ENCODE peak calls at places on chromosomes 5 and 9, in ten cellular contexts. U is Ammon's horn; N is PC-9; I is SJSA1; P is A172; S is activated naive CD4-positive, alpha-beta T cell; F is kidney glomerular epithelial cell; M is brain microvascular endothelial cell; J is GM06990; A is T47D. X is an unnamed sample.

GRCh38 chr9:87787735-87788134 is 61.8 kb downstream of the CTSL start:
- DNase-seq in U (no peak), N (no peak), I (no peak), P (peak; percentile 21), S (no peak), F (no peak), M (no peak), J (no peak), A (no peak), X (no peak)

GRCh38 chr5:95520176-95520575 is 34.6 kb downstream of the SKIC3 start:
- DNase-seq in U (peak; percentile 20), N (no peak), I (no peak), P (no peak), S (no peak), F (no peak), M (no peak), J (no peak), A (no peak), X (no peak)

GRCh38 chr5:141598389-141599360 is 20.1 kb downstream of the DIAPH1 start:
- DNase-seq in U (no peak), N (no peak), I (no peak), P (no peak), S (no peak), F (peak; percentile 37), M (no peak), J (no peak), A (no peak), X (no peak)

GRCh38 chr9:128733256-128733655 is 9.3 kb upstream of the ZDHHC12 start:
- DNase-seq in U (peak; percentile 71), N (peak; percentile 64), I (peak; percentile 46), P (peak; percentile 91), S (no peak), F (peak; percentile 65), M (peak; percentile 69), J (no peak), A (peak; percentile 94), X (peak; percentile 70)

GRCh38 chr5:56522972-56523371 is 289.8 kb upstream of the ANKRD55 start:
- DNase-seq in U (no peak), N (peak; percentile 21), I (no peak), P (peak; percentile 34), S (no peak), F (no peak), M (no peak), J (no peak), A (no peak), X (no peak)

GRCh38 chr9:98811051-98811650 is 3.7 kb downstream of the GALNT12 start:
- DNase-seq in U (no peak), N (no peak), I (no peak), P (peak; percentile 89), S (no peak), F (peak; percentile 18), M (peak; percentile 84), J (no peak), A (no peak), X (peak; percentile 80)

GRCh38 chr5:150519560-150519945 is 11.6 kb downstream of the NDST1 start:
- DNase-seq in U (no peak), N (no peak), I (no peak), P (no peak), S (no peak), F (no peak), M (no peak), J (no peak), A (no peak), X (no peak)

GRCh38 chr9:133102190-133103021 is 18.6 kb downstream of the RALGDS start:
- DNase-seq in U (no peak), N (no peak), I (no peak), P (no peak), S (no peak), F (no peak), M (no peak), J (no peak), A (no peak), X (no peak)

GRCh38 chr5:57891443-57891842 is 408.8 kb upstream of the ACTBL2 start:
- DNase-seq in U (no peak), N (no peak), I (no peak), P (no peak), S (no peak), F (no peak), M (no peak), J (no peak), A (no peak), X (no peak)

GRCh38 chr5:168086104-168086610 is 205.3 kb upstream of the WWC1 start:
- DNase-seq in U (peak; percentile 30), N (no peak), I (peak; percentile 92), P (peak; percentile 95), S (no peak), F (peak; percentile 92), M (no peak), J (no peak), A (peak; percentile 71), X (peak; percentile 94)

GRCh38 chr9:79581388-79581787 is 9.6 kb downstream of the TLE4 start:
- DNase-seq in U (no peak), N (no peak), I (no peak), P (no peak), S (no peak), F (no peak), M (peak; percentile 61), J (no peak), A (no peak), X (no peak)

GRCh38 chr9:3898371-3899218 is 372.8 kb upstream of the RFX3 start:
- DNase-seq in U (no peak), N (no peak), I (no peak), P (no peak), S (no peak), F (no peak), M (no peak), J (no peak), A (no peak), X (no peak)

GRCh38 chr5:38263983-38264382 is 5.6 kb downstream of the EGFLAM start:
- DNase-seq in U (no peak), N (no peak), I (no peak), P (no peak), S (no peak), F (no peak), M (no peak), J (no peak), A (no peak), X (no peak)